ENCODE peak calls at places on chromosomes 7 and 10, in nine cellular contexts. F is ELR; V is fibroblast of gingiva; H is activated B cell treated with CpG ODN at 0.5 μM for 24 hours; B is Peyer's patch; O is NCI-H1092 treated with DMSO at 0.1 percent for 48 hours; Y is stimulated activated CD4-positive, alpha-beta T cell treated with anti-CD3 and anti-CD28 coated beads, Interleukin-12 subunit alpha, Interleukin-12 subunit beta, amount 100 ng/mL, for 24 hours; K is RPMI8226; A is GM03348. M is an unnamed sample.

GRCh38 chr7:98123073-98123696 is 16.5 kb downstream of the LMTK2 start:
- DNase-seq in B (no peak), Y (no peak), A (no peak), O (no peak), F (no peak), H (no peak), V (no peak), K (no peak), M (no peak)

GRCh38 chr7:56447864-56448693 is 331.9 kb upstream of the NUPR2 start:
- DNase-seq in V (no peak), Y (no peak), O (no peak), K (peak), B (no peak), A (no peak), F (no peak), H (no peak), M (peak)

GRCh38 chr10:70331486-70332268 is 47.9 kb upstream of the NPFFR1 start:
- DNase-seq in O (peak), H (no peak), F (peak), Y (no peak), V (peak), K (peak), A (peak), B (no peak), M (peak)

GRCh38 chr7:100081535-100082102 is at the start of gene ZNF3:
- DNase-seq in Y (peak), B (peak), F (peak), K (peak), A (peak), H (peak), O (peak), V (peak), M (peak)

GRCh38 chr7:26508917-26509316 is 217.3 kb downstream of the SNX10 start:
- DNase-seq in O (peak), F (no peak), A (no peak), Y (no peak), H (no peak), V (no peak), B (no peak), K (no peak), M (no peak)

GRCh38 chr7:135718794-135719436 is 9.1 kb downstream of the SLC13A4 start:
- DNase-seq in H (no peak), F (no peak), B (no peak), Y (no peak), A (no peak), K (no peak), O (no peak), V (no peak), M (no peak)

GRCh38 chr10:24467094-24467493 is 256.6 kb downstream of the ARHGAP21 start:
- DNase-seq in Y (no peak), K (peak), A (no peak), V (no peak), B (no peak), F (no peak), O (no peak), H (no peak), M (no peak)

GRCh38 chr10:34024708-34025425 is 690.4 kb upstream of the NRP1 start:
- DNase-seq in O (no peak), A (peak), Y (no peak), V (no peak), K (no peak), F (peak), H (no peak), B (no peak), M (peak)

GRCh38 chr7:102927303-102927933 is 14.6 kb downstream of the LRRC17 start:
- DNase-seq in B (no peak), H (no peak), K (no peak), O (no peak), F (peak), V (no peak), Y (no peak), A (peak), M (no peak)

GRCh38 chr10:121406823-121407545 is 191.3 kb downstream of the FGFR2 start:
- DNase-seq in H (no peak), B (no peak), K (no peak), Y (no peak), V (no peak), A (no peak), F (no peak), O (no peak), M (no peak)

GRCh38 chr7:6248581-6248980 is 23.8 kb downstream of the CYTH3 start:
- DNase-seq in V (peak), Y (no peak), K (no peak), A (peak), H (no peak), F (peak), O (no peak), B (no peak), M (peak)

GRCh38 chr10:34861293-34862004 is 46.4 kb upstream of the PARD3 start:
- DNase-seq in V (peak), O (peak), K (no peak), H (no peak), B (peak), A (peak), Y (no peak), F (no peak), M (no peak)

GRCh38 chr7:33873518-33873917 is 31.8 kb upstream of the BMPER start:
- DNase-seq in V (no peak), B (no peak), F (peak), Y (no peak), K (no peak), O (no peak), H (no peak), A (no peak), M (no peak)

GRCh38 chr7:70805360-70805759 is 326.6 kb upstream of the GALNT17 start:
- DNase-seq in O (no peak), H (no peak), A (no peak), F (no peak), K (no peak), Y (no peak), V (no peak), B (no peak), M (no peak)

GRCh38 chr7:82359426-82359825 is 84.2 kb downstream of the CACNA2D1 start:
- DNase-seq in B (no peak), Y (no peak), V (no peak), A (no peak), K (no peak), H (no peak), O (no peak), F (no peak), M (no peak)

GRCh38 chr10:68496072-68496471 is 24.3 kb upstream of the DNA2 start:
- DNase-seq in A (no peak), K (no peak), B (no peak), Y (no peak), F (no peak), V (no peak), H (no peak), O (no peak), M (no peak)

GRCh38 chr7:12595148-12595547 is 24.6 kb downstream of the SCIN start:
- DNase-seq in A (no peak), O (no peak), B (no peak), H (no peak), K (no peak), Y (no peak), V (no peak), F (no peak), M (no peak)

GRCh38 chr10:24938076-24938475 is 14.3 kb downstream of the PRTFDC1 start:
- DNase-seq in K (no peak), F (no peak), A (no peak), Y (no peak), V (peak), B (no peak), O (no peak), H (no peak), M (no peak)

GRCh38 chr7:25849361-25850184 is 302.4 kb upstream of the NFE2L3 start:
- DNase-seq in Y (no peak), O (no peak), V (peak), A (peak), F (peak), H (no peak), B (no peak), K (no peak), M (peak)

GRCh38 chr7:69736411-69736810 is 138.1 kb downstream of the AUTS2 start:
- DNase-seq in V (no peak), O (no peak), F (no peak), A (no peak), Y (no peak), B (no peak), K (no peak), H (no peak), M (no peak)

GRCh38 chr7:7884855-7885254 is 83.7 kb upstream of the GLCCI1 start:
- DNase-seq in H (no peak), B (no peak), Y (no peak), A (no peak), O (no peak), K (no peak), V (no peak), F (peak), M (no peak)

GRCh38 chr7:24034251-24034650 is 249.7 kb upstream of the NPY start:
- DNase-seq in F (no peak), V (no peak), Y (no peak), A (no peak), H (no peak), O (no peak), K (no peak), B (no peak), M (no peak)

GRCh38 chr7:64206903-64207302 is at the start of gene ZNF735:
- DNase-seq in H (no peak), F (no peak), B (no peak), V (no peak), A (no peak), K (no peak), O (no peak), Y (no peak), M (no peak)

GRCh38 chr10:31036209-31036608 is 4.5 kb upstream of the ZNF438 start:
- DNase-seq in V (no peak), K (no peak), Y (no peak), B (no peak), H (no peak), A (no peak), F (peak), O (no peak), M (peak)

GRCh38 chr7:37510043-37510634 is 61.5 kb upstream of the ELMO1 start:
- DNase-seq in B (no peak), K (peak), F (peak), A (no peak), H (no peak), O (peak), Y (no peak), V (no peak), M (no peak)

GRCh38 chr10:91023708-91024438 is 103.0 kb upstream of the ANKRD1 start:
- DNase-seq in Y (no peak), A (peak), V (no peak), H (no peak), F (no peak), O (no peak), K (no peak), B (no peak), M (no peak)

GRCh38 chr10:84424731-84425165 is 96.4 kb downstream of the CCSER2 start:
- DNase-seq in O (no peak), A (peak), B (no peak), V (peak), H (no peak), Y (no peak), K (no peak), F (peak), M (peak)

GRCh38 chr7:30563326-30563942 is 31.2 kb upstream of the GARS1 start:
- DNase-seq in K (no peak), Y (no peak), A (peak), V (no peak), O (no peak), F (peak), H (no peak), B (no peak), M (no peak)

GRCh38 chr10:3636356-3637181 is 148.4 kb downstream of the KLF6 start:
- DNase-seq in O (no peak), Y (no peak), A (peak), H (no peak), K (peak), F (no peak), V (no peak), B (no peak), M (no peak)

M was measured in ELF-1.